ENCODE peak calls at places on chromosomes 1 and 21, in six cellular contexts. B is pancreas; C is CD4-positive, alpha-beta memory T cell; O is K562; U is SJSA1; X is prostate gland. L is an unnamed sample.

GRCh38 chr1:16028237-16029002 is 6.6 kb downstream of the CLCNKA start:
- DNase-seq in C (no peak), O (no peak), B (no peak), X (no peak), U (no peak), L (no peak)

GRCh38 chr1:30794260-30794659 is 36.7 kb upstream of the LAPTM5 start:
- DNase-seq in B (no peak), O (no peak), X (no peak), C (no peak), U (no peak), L (no peak)

GRCh38 chr1:240190881-240191385 is 99.2 kb downstream of the FMN2 start:
- DNase-seq in O (no peak), X (no peak), C (no peak), U (peak; percentile 70), B (no peak), L (no peak)

GRCh38 chr1:184329962-184330868 is 56.6 kb upstream of the C1orf21 start:
- DNase-seq in C (no peak), X (no peak), B (no peak), U (no peak), O (no peak), L (no peak)

GRCh38 chr1:206540044-206540758 is 32.9 kb downstream of the RASSF5 start:
- DNase-seq in X (peak; percentile 96), U (no peak), B (peak; percentile 78), C (no peak), O (no peak), L (peak; percentile 57)

GRCh38 chr1:28921286-28921869 is 7.0 kb downstream of the EPB41 start:
- DNase-seq in O (no peak), X (no peak), U (no peak), C (no peak), B (no peak), L (no peak)

GRCh38 chr1:93080424-93080823 is 1.3 kb downstream of the MTF2 start:
- DNase-seq in X (no peak), B (no peak), U (peak; percentile 59), O (peak; percentile 42), C (peak; percentile 54), L (no peak)

GRCh38 chr1:47431534-47431933 is 6.3 kb upstream of the FOXD2 start:
- DNase-seq in O (no peak), C (no peak), B (no peak), U (peak; percentile 68), X (no peak), L (no peak)

GRCh38 chr1:113976609-113977278 is 2.5 kb upstream of the OLFML3 start:
- DNase-seq in O (peak; percentile 46), U (peak; percentile 68), B (no peak), X (no peak), C (no peak), L (no peak)

GRCh38 chr1:29259802-29260441 is 23.6 kb downstream of the PTPRU start:
- DNase-seq in O (peak; percentile 99), B (peak; percentile 76), U (no peak), C (peak; percentile 15), X (no peak), L (no peak)

GRCh38 chr1:91397605-91398004 is 7.0 kb downstream of the HFM1 start:
- DNase-seq in C (no peak), B (no peak), U (no peak), X (no peak), O (no peak), L (no peak)

GRCh38 chr1:198153103-198153502 is 3.7 kb upstream of the NEK7 start:
- DNase-seq in C (no peak), U (no peak), X (no peak), B (no peak), O (no peak), L (peak; percentile 58)

GRCh38 chr1:25503551-25504426 is 39.6 kb upstream of the LDLRAP1 start:
- DNase-seq in O (peak; percentile 37), X (peak; percentile 37), U (no peak), B (peak; percentile 78), C (peak; percentile 68), L (no peak)

GRCh38 chr1:198304431-198304830 is 147.6 kb downstream of the NEK7 start:
- DNase-seq in X (no peak), C (no peak), U (no peak), B (no peak), O (no peak), L (no peak)

GRCh38 chr1:8151647-8152046 is 125.5 kb upstream of the ERRFI1 start:
- DNase-seq in U (no peak), O (no peak), X (no peak), C (no peak), B (no peak), L (no peak)
- H3K27ac ChIP-seq in U (no peak overlapping the region), O (no peak overlapping the region), X (no peak overlapping the region), C (no peak overlapping the region), B (no peak overlapping the region), L (no peak overlapping the region)

GRCh38 chr1:54220004-54220811 is 20.2 kb downstream of the MRPL37 start:
- DNase-seq in C (no peak), U (no peak), B (peak; percentile 82), O (no peak), X (no peak), L (no peak)

GRCh38 chr1:54221867-54222484 is 22.0 kb downstream of the MRPL37 start:
- DNase-seq in C (no peak), X (no peak), U (no peak), O (peak; percentile 52), B (no peak), L (no peak)

GRCh38 chr1:54221113-54221834 is 21.3 kb downstream of the MRPL37 start:
- DNase-seq in B (no peak), O (no peak), U (no peak), C (no peak), X (no peak), L (no peak)

GRCh38 chr1:54219688-54220003 is 19.7 kb downstream of the MRPL37 start:
- DNase-seq in B (no peak), X (no peak), U (no peak), C (no peak), O (no peak), L (no peak)

GRCh38 chr1:54218883-54219687 is 19.1 kb downstream of the MRPL37 start:
- DNase-seq in U (no peak), O (no peak), B (peak; percentile 62), C (no peak), X (no peak), L (no peak)
- H3K27ac ChIP-seq in U (no peak overlapping the region), O (peak overlapping the region; percentile 44), B (no peak overlapping the region), C (no peak overlapping the region), X (peak overlapping the region; percentile 62), L (peak overlapping the region; percentile 40)

GRCh38 chr1:173122958-173123852 is 72.5 kb upstream of the TNFSF18 start:
- DNase-seq in C (no peak), B (no peak), X (peak; percentile 79), O (no peak), U (peak; percentile 72), L (no peak)
- H3K27ac ChIP-seq in C (no peak overlapping the region), B (no peak overlapping the region), X (peak overlapping the region; percentile 84), O (no peak overlapping the region), U (peak overlapping the region; percentile 68), L (peak overlapping the region; percentile 54)

GRCh38 chr1:3773572-3774502 is 1.3 kb downstream of the SMIM1 start:
- DNase-seq in O (no peak), B (no peak), X (no peak), C (no peak), U (no peak), L (no peak)
- H3K27ac ChIP-seq in O (peak overlapping the region; percentile 66), B (no peak overlapping the region), X (peak overlapping the region; percentile 84), C (no peak overlapping the region), U (no peak overlapping the region), L (peak overlapping the region; percentile 72)

GRCh38 chr1:159146996-159147395 is 24.4 kb upstream of the CADM3 start:
- DNase-seq in U (no peak), C (no peak), O (no peak), X (no peak), B (no peak), L (no peak)
- H3K27ac ChIP-seq in U (no peak overlapping the region), C (no peak overlapping the region), O (no peak overlapping the region), X (no peak overlapping the region), B (no peak overlapping the region), L (no peak overlapping the region)

GRCh38 chr1:204842892-204843291 is 27.8 kb upstream of the NFASC start:
- DNase-seq in C (no peak), O (no peak), B (no peak), U (no peak), X (no peak), L (no peak)
- H3K27ac ChIP-seq in C (no peak overlapping the region), O (no peak overlapping the region), B (no peak overlapping the region), U (no peak overlapping the region), X (no peak overlapping the region), L (no peak overlapping the region)

DNA sequence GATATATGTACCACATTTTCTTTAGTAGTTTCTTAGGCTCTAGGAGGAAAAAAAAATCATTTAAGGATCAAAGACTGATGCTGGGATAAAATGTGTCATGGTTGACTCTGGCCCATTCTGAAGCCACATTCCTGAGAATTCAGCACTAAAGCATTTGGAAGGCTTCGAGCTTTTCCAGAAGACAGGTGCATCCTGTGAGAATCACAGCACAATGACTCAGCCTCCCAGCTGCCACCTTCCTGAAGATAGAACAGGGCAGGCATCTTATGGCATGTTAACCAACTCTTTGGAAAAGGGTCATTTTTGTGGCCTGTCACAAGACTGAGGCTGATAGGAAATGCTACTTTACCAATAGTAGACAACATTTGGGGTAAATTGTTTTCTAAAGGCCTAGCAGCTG is 359.9 kb downstream of the PCP4 start:
- DNase-seq in O (no peak), X (no peak), B (no peak), C (no peak), U (no peak), L (no peak)
- H3K27ac ChIP-seq in O (no peak overlapping the region), X (no peak overlapping the region), B (no peak overlapping the region), C (no peak overlapping the region), U (no peak overlapping the region), L (no peak overlapping the region)

GRCh38 chr1:182410620-182411273 is 10.3 kb upstream of the TEDDM1 start:
- DNase-seq in C (no peak), B (no peak), X (peak; percentile 69), U (no peak), O (no peak), L (no peak)
- H3K27ac ChIP-seq in C (no peak overlapping the region), B (peak overlapping the region; percentile 30), X (peak overlapping the region; percentile 41), U (no peak overlapping the region), O (no peak overlapping the region), L (peak overlapping the region; percentile 30)